ENCODE peak calls at places on chromosomes 12 and 14, in four cellular contexts. J is HT1080; W is GM03348; H is stimulated activated CD4-positive, alpha-beta T cell treated with anti-CD3 and anti-CD28 coated beads, Interleukin-1b, Interleukin-23, amount 100 ng/mL, for 24 hours. I is an unnamed sample.

GRCh38 chr12:107318804-107319535 is 225.6 kb upstream of the CRY1 start:
- DNase-seq in J (peak), W (peak), H (no peak), I (no peak)

GRCh38 chr12:111636209-111636928 is 37.3 kb upstream of the ATXN2 start:
- DNase-seq in J (no peak), W (peak), H (no peak), I (no peak)

GRCh38 chr14:73216035-73216434 is 21.3 kb upstream of the PAPLN start:
- DNase-seq in J (no peak), W (no peak), H (no peak), I (no peak)

GRCh38 chr14:73744874-73745529 is 30.8 kb upstream of the PNMA1 start:
- DNase-seq in J (no peak), W (no peak), H (no peak), I (no peak)

GRCh38 chr12:132309162-132310086 is 20.0 kb downstream of the GALNT9 start:
- DNase-seq in J (no peak), W (no peak), H (no peak), I (no peak)

GRCh38 chr14:85313801-85314207 is 216.1 kb upstream of the FLRT2 start:
- DNase-seq in J (no peak), W (no peak), H (no peak), I (no peak)

GRCh38 chr12:47841506-47841905 is 21.8 kb upstream of the HDAC7 start:
- DNase-seq in J (no peak), W (no peak), H (no peak), I (no peak)

GRCh38 chr14:87896393-87897380 is 96.3 kb downstream of the GALC start:
- DNase-seq in J (peak), W (peak), H (no peak), I (peak)

GRCh38 chr14:50191499-50191898 is 39.9 kb downstream of the SOS2 start:
- DNase-seq in J (no peak), W (no peak), H (no peak), I (no peak)

GRCh38 chr14:80213602-80214001 is 2.3 kb upstream of the DIO2 start:
- DNase-seq in J (peak), W (peak), H (no peak), I (no peak)

GRCh38 chr14:100536721-100537700 is 50.2 kb downstream of the BEGAIN start:
- DNase-seq in J (no peak), W (no peak), H (no peak), I (no peak)

GRCh38 chr12:98998697-98999299 is 353.7 kb downstream of the APAF1 start:
- DNase-seq in J (peak), W (peak), H (no peak), I (peak)

GRCh38 chr14:37545174-37545573 is 49.9 kb downstream of the FOXA1 start:
- DNase-seq in J (no peak), W (no peak), H (no peak), I (no peak)

GRCh38 chr12:107761502-107761904 is 566 bp upstream of the PRDM4 start:
- DNase-seq in J (no peak), W (no peak), H (no peak), I (no peak)

GRCh38 chr14:50338547-50338946 is 26.4 kb downstream of the DMAC2L start:
- DNase-seq in J (no peak), W (no peak), H (no peak), I (no peak)

GRCh38 chr12:121602766-121603165 is 21.9 kb upstream of the KDM2B start:
- DNase-seq in J (no peak), W (no peak), H (no peak), I (no peak)

GRCh38 chr12:13258212-13258611 is 61.7 kb downstream of the EMP1 start:
- DNase-seq in J (no peak), W (no peak), H (no peak), I (no peak)

GRCh38 chr12:46579474-46579873 is 206.9 kb upstream of the SLC38A2 start:
- DNase-seq in J (no peak), W (no peak), H (no peak), I (no peak)

GRCh38 chr12:98838282-98838681 is 193.2 kb downstream of the APAF1 start:
- DNase-seq in J (no peak), W (peak), H (no peak), I (no peak)

GRCh38 chr12:56751712-56752598 is at the start of gene PRIM1:
- DNase-seq in J (peak), W (peak), H (peak), I (peak)

GRCh38 chr12:93174048-93174447 is 203.7 kb upstream of the NUDT4 start:
- DNase-seq in J (no peak), W (peak), H (no peak), I (no peak)

GRCh38 chr14:97719931-97720330 is 922.7 kb downstream of the VRK1 start:
- DNase-seq in J (no peak), W (no peak), H (no peak), I (no peak)

GRCh38 chr14:22918519-22918808 is 485 bp downstream of the RBM23 start:
- DNase-seq in J (no peak), W (peak), H (no peak), I (no peak)